ENCODE peak calls at places on chromosome 13, in four cellular contexts. One of them, this sample, is unnamed.

GRCh38 chr13:23159587-23160240 is 21.1 kb upstream of the SGCG start:
- DNase-seq in A549: no peak
- DNase-seq in K562: no peak
- DNase-seq in HepG2: no peak
- DNase-seq in this sample: no peak

GRCh38 chr13:35744566-35745203 is 268.2 kb upstream of the MAB21L1 start:
- DNase-seq in HepG2: no peak
- DNase-seq in K562: no peak
- DNase-seq in A549: no peak
- DNase-seq in this sample: no peak

GRCh38 chr13:51635137-51635878 is 51.0 kb downstream of the WDFY2 start:
- DNase-seq in K562: no peak
- DNase-seq in A549: no peak
- DNase-seq in HepG2: no peak
- DNase-seq in this sample: no peak

GRCh38 chr13:35857769-35858168 is 273.4 kb downstream of the DCLK1 start:
- DNase-seq in HepG2: no peak
- DNase-seq in K562: no peak
- DNase-seq in A549: no peak
- DNase-seq in this sample: no peak

GRCh38 chr13:99989376-99990044 is 7.9 kb downstream of the ZIC2 start:
- DNase-seq in HepG2: no peak
- DNase-seq in A549: no peak
- DNase-seq in K562: no peak
- DNase-seq in this sample: no peak

GRCh38 chr13:51357928-51358595 is 18.6 kb downstream of the SERPINE3 start:
- DNase-seq in K562: no peak
- DNase-seq in HepG2: no peak
- DNase-seq in A549: no peak
- DNase-seq in this sample: no peak

GRCh38 chr13:105991622-105992254 is 543.7 kb downstream of the EFNB2 start:
- DNase-seq in HepG2: no peak
- DNase-seq in K562: no peak
- DNase-seq in A549: peak; percentile 30
- DNase-seq in this sample: no peak

GRCh38 chr13:48595330-48596127 is 58.2 kb upstream of the CYSLTR2 start:
- DNase-seq in K562: peak; percentile 9
- DNase-seq in A549: peak; percentile 63
- DNase-seq in HepG2: peak; percentile 79
- DNase-seq in this sample: no peak

GRCh38 chr13:108508263-108508662 is 121.1 kb upstream of the MYO16 start:
- DNase-seq in K562: no peak
- DNase-seq in HepG2: peak; percentile 2
- DNase-seq in A549: peak; percentile 26
- DNase-seq in this sample: no peak

GRCh38 chr13:98977568-98978270 is at the start of gene DOCK9:
- DNase-seq in HepG2: no peak
- DNase-seq in K562: no peak
- DNase-seq in A549: no peak
- DNase-seq in this sample: no peak

GRCh38 chr13:101309014-101309619 is 107.2 kb downstream of the NALCN start:
- DNase-seq in A549: no peak
- DNase-seq in HepG2: no peak
- DNase-seq in K562: no peak
- DNase-seq in this sample: no peak

GRCh38 chr13:38308736-38309135 is 40.9 kb upstream of the UFM1 start:
- DNase-seq in A549: no peak
- DNase-seq in K562: no peak
- DNase-seq in HepG2: no peak
- DNase-seq in this sample: no peak

GRCh38 chr13:50527612-50528509 is 315.6 kb downstream of the DLEU7 start:
- DNase-seq in A549: peak; percentile 4
- DNase-seq in K562: no peak
- DNase-seq in HepG2: no peak
- DNase-seq in this sample: no peak

GRCh38 chr13:50168803-50169202 is 153.6 kb downstream of the KCNRG start:
- DNase-seq in A549: no peak
- DNase-seq in K562: no peak
- DNase-seq in HepG2: no peak
- DNase-seq in this sample: no peak

GRCh38 chr13:114161644-114162532 is 17.2 kb upstream of the CFAP97D2 start:
- DNase-seq in A549: no peak
- DNase-seq in K562: no peak
- DNase-seq in HepG2: peak; percentile 63
- DNase-seq in this sample: no peak

GRCh38 chr13:50829896-50830295 is 13.6 kb downstream of the DLEU7 start:
- DNase-seq in A549: no peak
- DNase-seq in HepG2: no peak
- DNase-seq in K562: no peak
- DNase-seq in this sample: no peak

GRCh38 chr13:91643394-91643793 is 245.0 kb downstream of the GPC5 start:
- DNase-seq in HepG2: no peak
- DNase-seq in K562: no peak
- DNase-seq in A549: no peak
- DNase-seq in this sample: no peak

DNA sequence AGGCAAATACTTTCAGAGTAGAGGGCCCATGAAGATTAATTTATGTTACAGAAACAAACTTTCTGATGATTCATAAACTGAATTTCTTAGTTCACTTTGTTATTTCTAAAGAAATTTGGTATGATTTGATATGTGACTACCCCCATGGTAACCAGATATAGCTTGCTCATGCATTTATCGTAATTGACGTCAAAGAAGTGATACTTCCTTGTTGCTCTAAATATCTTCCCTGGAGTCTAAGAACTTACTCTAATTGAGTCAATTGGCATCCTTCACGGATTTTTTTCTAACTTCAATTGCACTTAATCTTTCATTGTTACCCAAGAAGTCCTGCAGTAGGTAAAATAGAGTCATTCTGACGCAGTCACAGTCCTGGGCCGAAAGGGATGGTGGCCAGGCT is 240.9 kb downstream of the GPC5 start:
- DNase-seq in HepG2: no peak
- DNase-seq in A549: no peak
- DNase-seq in K562: no peak
- DNase-seq in this sample: no peak
- H3K27ac ChIP-seq in HepG2: no peak overlapping the region
- H3K27ac ChIP-seq in A549: no peak overlapping the region
- H3K27ac ChIP-seq in K562: no peak overlapping the region
- H3K27ac ChIP-seq in this sample: no peak overlapping the region

DNA sequence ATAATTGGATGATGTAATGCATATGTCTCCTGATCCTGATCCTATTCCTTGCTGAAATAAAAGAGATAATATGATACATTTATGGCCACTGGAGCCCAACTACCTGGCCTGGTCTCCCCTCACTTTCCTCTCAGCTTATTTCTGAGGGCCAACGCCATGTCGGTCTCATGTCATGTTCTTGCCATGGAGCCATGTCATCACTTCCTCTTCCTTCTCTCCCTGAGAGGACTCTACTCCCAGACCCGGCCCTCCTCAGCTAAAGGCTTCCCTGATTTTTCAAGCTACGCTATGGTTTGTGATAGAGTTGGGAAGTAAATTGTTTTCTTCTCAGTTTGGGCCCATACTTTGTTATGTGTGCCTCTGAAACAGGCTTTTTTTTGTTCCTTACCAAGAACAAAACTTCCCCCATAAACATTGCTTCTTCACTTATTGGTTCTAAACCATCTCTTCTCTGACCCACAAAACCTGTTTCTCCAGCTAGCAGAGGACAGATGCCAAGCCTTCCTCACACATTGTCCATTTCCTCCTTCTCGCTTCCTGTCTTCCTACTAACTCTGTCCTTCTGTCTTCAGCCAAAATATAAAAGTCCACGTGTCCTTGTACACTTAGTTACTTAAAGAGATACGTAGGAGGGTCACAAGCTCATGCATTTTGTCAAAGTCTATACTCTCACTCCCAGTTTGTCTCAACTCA is 319.9 kb upstream of the DACH1 start:
- DNase-seq in A549: no peak
- DNase-seq in HepG2: no peak
- DNase-seq in K562: no peak
- DNase-seq in this sample: no peak
- TF ChIP-seq HDAC2 in A549: no peak
- TF ChIP-seq HDAC2 in HepG2: no peak
- TF ChIP-seq HDAC2 in K562: no peak
- TF ChIP-seq HDAC2 in this sample: no peak

DNA sequence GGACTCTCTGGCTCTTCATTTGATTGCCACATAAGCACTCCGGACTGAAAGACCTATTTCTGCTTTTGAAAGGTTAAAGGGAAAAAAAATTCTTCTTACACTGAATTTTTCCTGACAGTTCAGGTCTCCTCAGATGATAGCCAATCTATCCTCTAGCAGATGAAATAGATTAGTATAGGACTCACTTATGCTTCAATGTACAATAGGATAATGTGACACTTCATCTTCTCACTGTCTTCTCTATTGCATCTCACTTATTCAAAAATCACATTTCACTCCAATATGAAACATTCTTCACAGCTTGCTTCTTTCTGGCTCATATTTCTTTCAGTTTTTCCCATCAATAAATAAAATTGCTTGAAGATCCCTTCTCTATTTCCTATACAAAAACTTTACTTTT is 860.9 kb upstream of the SLITRK6 start:
- DNase-seq in HepG2: no peak
- DNase-seq in A549: no peak
- DNase-seq in K562: no peak
- DNase-seq in this sample: no peak
- H3K27ac ChIP-seq in HepG2: no peak overlapping the region
- H3K27ac ChIP-seq in A549: no peak overlapping the region
- H3K27ac ChIP-seq in K562: no peak overlapping the region
- H3K27ac ChIP-seq in this sample: no peak overlapping the region

GRCh38 chr13:112333756-112334543 is 42.2 kb upstream of the SPACA7 start:
- DNase-seq in A549: peak; percentile 20
- DNase-seq in HepG2: no peak
- DNase-seq in K562: peak; percentile 18
- DNase-seq in this sample: no peak
- TF ChIP-seq HDAC2 in A549: no peak
- TF ChIP-seq HDAC2 in HepG2: no peak
- TF ChIP-seq HDAC2 in K562: no peak
- TF ChIP-seq HDAC2 in this sample: no peak

DNA sequence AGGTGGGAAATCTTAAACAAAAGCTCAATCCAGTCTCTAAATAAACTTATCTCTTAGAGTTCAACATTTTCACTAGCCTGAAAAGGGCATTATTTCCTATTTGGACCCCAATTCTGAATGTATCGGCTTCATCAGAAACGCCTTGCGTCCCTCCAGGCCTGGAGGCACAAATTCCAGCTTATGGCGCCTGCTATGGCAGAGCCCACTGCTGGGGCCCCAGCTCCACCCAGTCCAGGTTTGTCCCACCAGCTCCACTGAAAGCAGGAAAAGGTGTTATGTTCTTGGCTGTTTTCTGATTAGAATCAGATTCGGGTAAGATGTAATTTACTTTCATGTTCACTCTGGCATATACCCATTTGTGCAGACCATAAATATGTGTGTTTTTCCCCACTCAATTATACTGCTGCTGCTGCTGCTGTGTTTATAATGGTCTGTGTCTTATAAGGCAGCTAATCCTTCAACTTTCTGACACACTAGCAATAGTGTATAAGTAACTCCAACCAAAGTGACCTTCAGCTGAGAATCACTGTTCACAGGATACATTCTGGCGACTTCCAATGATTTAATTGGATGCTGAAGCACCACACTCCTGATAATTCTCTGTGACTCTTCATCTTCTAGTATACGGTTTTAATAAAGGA is 6.4 kb downstream of the IRS2 start:
- DNase-seq in HepG2: no peak
- DNase-seq in A549: no peak
- DNase-seq in K562: no peak
- DNase-seq in this sample: no peak
- H3K27ac ChIP-seq in HepG2: no peak overlapping the region
- H3K27ac ChIP-seq in A549: peak overlapping the region; percentile 98
- H3K27ac ChIP-seq in K562: no peak overlapping the region
- H3K27ac ChIP-seq in this sample: no peak overlapping the region

GRCh38 chr13:26596458-26596857 is 39.0 kb downstream of the WASF3 start:
- DNase-seq in A549: no peak
- DNase-seq in HepG2: no peak
- DNase-seq in K562: no peak
- DNase-seq in this sample: no peak
- TF ChIP-seq HDAC2 in A549: no peak
- TF ChIP-seq HDAC2 in HepG2: no peak
- TF ChIP-seq HDAC2 in K562: no peak
- TF ChIP-seq HDAC2 in this sample: no peak

GRCh38 chr13:75763511-75763910 is 127.4 kb downstream of the LMO7 start:
- DNase-seq in HepG2: peak; percentile 24
- DNase-seq in A549: no peak
- DNase-seq in K562: no peak
- DNase-seq in this sample: no peak
- H3K27ac ChIP-seq in HepG2: peak overlapping the region; percentile 12
- H3K27ac ChIP-seq in A549: peak overlapping the region; percentile 9
- H3K27ac ChIP-seq in K562: no peak overlapping the region
- H3K27ac ChIP-seq in this sample: peak overlapping the region; percentile 32

DNA sequence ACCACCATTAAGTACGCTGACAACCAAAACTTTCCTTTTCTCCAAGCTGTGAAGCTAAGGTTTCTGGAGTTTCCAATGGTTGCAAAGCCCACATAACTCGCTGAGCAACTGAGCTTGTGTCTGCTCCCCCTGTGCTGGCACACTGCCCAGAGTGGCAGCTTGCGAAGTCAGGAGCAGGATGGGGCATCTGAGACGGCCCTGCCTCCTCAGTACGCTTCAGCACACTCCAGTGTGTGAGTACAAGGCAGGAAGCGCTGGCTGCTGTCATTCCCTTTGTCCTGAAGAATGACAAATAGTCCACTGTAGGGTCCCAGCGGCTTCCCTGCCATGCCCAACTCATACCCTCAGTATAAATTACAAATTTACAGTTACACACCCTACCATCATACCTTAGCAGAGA is 51.5 kb downstream of the SKA3 start:
- DNase-seq in A549: peak; percentile 35
- DNase-seq in K562: no peak
- DNase-seq in HepG2: peak; percentile 60
- DNase-seq in this sample: no peak
- TF ChIP-seq HDAC2 in A549: no peak
- TF ChIP-seq HDAC2 in K562: no peak
- TF ChIP-seq HDAC2 in HepG2: no peak
- TF ChIP-seq HDAC2 in this sample: no peak

GRCh38 chr13:43390101-43390500 is 366.7 kb downstream of the DNAJC15 start:
- DNase-seq in HepG2: no peak
- DNase-seq in K562: no peak
- DNase-seq in A549: no peak
- DNase-seq in this sample: no peak

GRCh38 chr13:43388282-43389034 is 365.1 kb downstream of the DNAJC15 start:
- DNase-seq in A549: no peak
- DNase-seq in HepG2: no peak
- DNase-seq in K562: no peak
- DNase-seq in this sample: no peak

GRCh38 chr13:43389573-43389972 is 366.2 kb downstream of the DNAJC15 start:
- DNase-seq in K562: no peak
- DNase-seq in HepG2: no peak
- DNase-seq in A549: no peak
- DNase-seq in this sample: no peak

GRCh38 chr13:43390582-43390981 is 367.2 kb downstream of the DNAJC15 start:
- DNase-seq in A549: no peak
- DNase-seq in HepG2: no peak
- DNase-seq in K562: no peak
- DNase-seq in this sample: no peak

DNA sequence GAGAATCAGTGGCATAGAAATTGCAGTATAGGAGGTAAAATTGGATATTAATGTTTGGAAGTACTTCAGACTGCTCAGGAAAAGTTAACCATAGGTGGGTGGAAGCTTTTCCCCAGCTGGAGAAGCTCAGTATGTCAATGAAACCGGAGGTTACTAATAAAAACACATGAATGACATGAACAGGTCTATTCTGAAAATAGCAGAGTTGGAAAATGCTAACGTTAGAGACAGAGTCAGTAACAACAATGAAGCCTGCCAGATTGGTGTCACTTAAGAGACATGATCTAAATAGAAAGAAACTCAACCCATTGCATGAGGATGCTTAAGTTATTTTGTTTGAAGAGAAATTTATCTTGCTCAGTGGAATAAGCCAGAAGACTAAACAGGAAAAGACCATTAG is 364.5 kb downstream of the DNAJC15 start:
- DNase-seq in A549: no peak
- DNase-seq in HepG2: no peak
- DNase-seq in K562: no peak
- DNase-seq in this sample: no peak
- H3K27ac ChIP-seq in A549: no peak overlapping the region
- H3K27ac ChIP-seq in HepG2: no peak overlapping the region
- H3K27ac ChIP-seq in K562: no peak overlapping the region
- H3K27ac ChIP-seq in this sample: no peak overlapping the region

This sample was measured in GM12878.